ENCODE peak calls at places on chromosomes 5 and 9, in seven cellular contexts. S, B, V, T, X, A and W are unnamed samples.

GRCh38 chr5:175718401-175719108 is 60.7 kb downstream of the HRH2 start:
- DNase-seq in S (no peak), B (peak; percentile 6), V (no peak), T (peak; percentile 42), X (peak; percentile 57), A (peak; percentile 53), W (no peak)

GRCh38 chr9:130106860-130107848 is 53.4 kb downstream of the GPR107 start:
- DNase-seq in S (peak; percentile 66), B (peak; percentile 92), V (peak; percentile 88), T (peak; percentile 83), X (peak; percentile 67), A (peak; percentile 79), W (peak; percentile 79)

GRCh38 chr5:147805030-147805454 is 22.5 kb upstream of the JAKMIP2 start:
- DNase-seq in S (no peak), B (no peak), V (peak; percentile 46), T (no peak), X (no peak), A (no peak), W (no peak)

GRCh38 chr5:113487411-113487778 is 858 bp downstream of the MCC start:
- DNase-seq in S (peak; percentile 36), B (peak; percentile 23), V (no peak), T (peak; percentile 46), X (peak; percentile 38), A (peak; percentile 23), W (no peak)

GRCh38 chr9:77848897-77849296 is 182.7 kb downstream of the GNAQ start:
- DNase-seq in S (peak; percentile 80), B (peak; percentile 88), V (peak; percentile 77), T (no peak), X (peak; percentile 24), A (no peak), W (peak; percentile 80)

GRCh38 chr9:132207839-132208615 is 46.2 kb downstream of the NTNG2 start:
- DNase-seq in S (no peak), B (no peak), V (no peak), T (no peak), X (no peak), A (no peak), W (no peak)

GRCh38 chr9:134622896-134623407 is 18.7 kb upstream of the COL5A1 start:
- DNase-seq in S (no peak), B (no peak), V (no peak), T (no peak), X (no peak), A (no peak), W (no peak)

GRCh38 chr9:93994132-93994531 is 39.0 kb upstream of the BARX1 start:
- DNase-seq in S (no peak), B (no peak), V (no peak), T (no peak), X (no peak), A (no peak), W (no peak)

GRCh38 chr5:5191906-5192305 is 51.8 kb downstream of the ADAMTS16 start:
- DNase-seq in S (no peak), B (no peak), V (no peak), T (no peak), X (no peak), A (no peak), W (no peak)

GRCh38 chr5:8685704-8686103 is 816.8 kb downstream of the MTRR start:
- DNase-seq in S (no peak), B (peak; percentile 4), V (no peak), T (no peak), X (peak; percentile 45), A (no peak), W (no peak)

GRCh38 chr5:81505672-81506071 is 111.7 kb upstream of the ACOT12 start:
- DNase-seq in S (peak; percentile 16), B (peak; percentile 40), V (no peak), T (no peak), X (no peak), A (no peak), W (no peak)

GRCh38 chr9:26955222-26955903 is 849 bp upstream of the IFT74 start:
- DNase-seq in S (no peak), B (peak; percentile 7), V (no peak), T (no peak), X (no peak), A (no peak), W (no peak)

GRCh38 chr5:89213584-89213983 is 330.6 kb upstream of the MEF2C start:
- DNase-seq in S (no peak), B (peak; percentile 90), V (no peak), T (no peak), X (no peak), A (no peak), W (no peak)

GRCh38 chr5:79200573-79201183 is 35.3 kb upstream of the JMY start:
- DNase-seq in S (no peak), B (peak; percentile 35), V (no peak), T (no peak), X (peak; percentile 52), A (no peak), W (peak; percentile 15)

GRCh38 chr5:68994645-68995044 is 99.2 kb upstream of the SLC30A5 start:
- DNase-seq in S (no peak), B (no peak), V (no peak), T (no peak), X (no peak), A (no peak), W (no peak)

GRCh38 chr9:107020040-107020530 is 157.1 kb downstream of the ZNF462 start:
- DNase-seq in S (no peak), B (peak; percentile 93), V (no peak), T (no peak), X (peak; percentile 76), A (no peak), W (peak; percentile 91)

GRCh38 chr5:126358525-126358924 is 64.7 kb upstream of the GRAMD2B start:
- DNase-seq in S (no peak), B (no peak), V (no peak), T (no peak), X (no peak), A (no peak), W (peak; percentile 39)

GRCh38 chr9:137370865-137371520 is 52.0 kb downstream of the EXD3 start:
- DNase-seq in S (no peak), B (no peak), V (peak; percentile 40), T (no peak), X (no peak), A (no peak), W (no peak)

GRCh38 chr5:160287378-160288051 is 24.8 kb downstream of the CCNJL start:
- DNase-seq in S (peak; percentile 80), B (peak; percentile 35), V (peak; percentile 63), T (no peak), X (no peak), A (peak; percentile 31), W (peak; percentile 4)

GRCh38 chr9:38052147-38052546 is 16.9 kb downstream of the SHB start:
- DNase-seq in S (no peak), B (no peak), V (no peak), T (no peak), X (no peak), A (no peak), W (no peak)

GRCh38 chr9:88280816-88281382 is 107.3 kb upstream of the SPIN1 start:
- DNase-seq in S (no peak), B (peak; percentile 19), V (no peak), T (no peak), X (no peak), A (no peak), W (no peak)

GRCh38 chr5:133113331-133114061 is 61.7 kb downstream of the HSPA4 start:
- DNase-seq in S (no peak), B (peak; percentile 44), V (no peak), T (no peak), X (no peak), A (no peak), W (peak; percentile 41)

GRCh38 chr5:27191786-27192505 is 153.6 kb upstream of the CDH9 start:
- DNase-seq in S (no peak), B (no peak), V (no peak), T (no peak), X (peak; percentile 30), A (no peak), W (no peak)
- TF ChIP-seq CTCF in S (no peak), B (no peak), V (no peak), T (no peak), X (no peak), A (no peak), W (no peak)

DNA sequence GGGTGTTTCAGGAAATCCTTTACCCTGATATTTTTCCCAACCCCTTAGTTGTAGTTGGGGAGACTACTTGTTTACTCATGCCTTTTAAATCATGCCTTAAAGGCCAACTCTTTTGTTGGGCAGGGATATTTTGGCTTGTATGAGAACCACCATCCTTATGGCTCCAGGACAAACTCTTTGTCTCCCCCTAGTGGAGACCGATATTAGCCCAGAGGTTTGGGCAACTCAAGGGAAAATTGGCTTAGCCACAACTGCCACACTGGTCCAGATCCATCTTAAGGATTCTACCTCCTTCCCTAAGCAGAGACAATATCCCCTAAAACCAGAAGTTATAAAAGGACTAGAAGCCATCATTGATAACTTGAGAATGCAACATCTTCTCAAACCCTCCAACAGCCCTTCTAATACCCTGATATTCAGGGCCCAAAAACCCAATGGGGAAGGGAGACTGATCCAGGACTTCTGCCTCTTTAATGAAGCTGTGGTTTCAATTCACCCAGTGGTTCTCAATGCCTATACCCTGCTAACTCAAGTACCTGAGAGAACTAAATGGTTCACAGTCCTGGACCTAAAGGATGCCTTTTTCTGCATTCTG is 100.9 kb upstream of the HCN1 start:
- DNase-seq in S (no peak), B (no peak), V (no peak), T (no peak), X (peak; percentile 9), A (no peak), W (no peak)
- TF ChIP-seq CTCF in S (no peak), B (no peak), V (no peak), T (peak; percentile 62), X (peak; percentile 62), A (peak; percentile 25), W (peak; percentile 57)

DNA sequence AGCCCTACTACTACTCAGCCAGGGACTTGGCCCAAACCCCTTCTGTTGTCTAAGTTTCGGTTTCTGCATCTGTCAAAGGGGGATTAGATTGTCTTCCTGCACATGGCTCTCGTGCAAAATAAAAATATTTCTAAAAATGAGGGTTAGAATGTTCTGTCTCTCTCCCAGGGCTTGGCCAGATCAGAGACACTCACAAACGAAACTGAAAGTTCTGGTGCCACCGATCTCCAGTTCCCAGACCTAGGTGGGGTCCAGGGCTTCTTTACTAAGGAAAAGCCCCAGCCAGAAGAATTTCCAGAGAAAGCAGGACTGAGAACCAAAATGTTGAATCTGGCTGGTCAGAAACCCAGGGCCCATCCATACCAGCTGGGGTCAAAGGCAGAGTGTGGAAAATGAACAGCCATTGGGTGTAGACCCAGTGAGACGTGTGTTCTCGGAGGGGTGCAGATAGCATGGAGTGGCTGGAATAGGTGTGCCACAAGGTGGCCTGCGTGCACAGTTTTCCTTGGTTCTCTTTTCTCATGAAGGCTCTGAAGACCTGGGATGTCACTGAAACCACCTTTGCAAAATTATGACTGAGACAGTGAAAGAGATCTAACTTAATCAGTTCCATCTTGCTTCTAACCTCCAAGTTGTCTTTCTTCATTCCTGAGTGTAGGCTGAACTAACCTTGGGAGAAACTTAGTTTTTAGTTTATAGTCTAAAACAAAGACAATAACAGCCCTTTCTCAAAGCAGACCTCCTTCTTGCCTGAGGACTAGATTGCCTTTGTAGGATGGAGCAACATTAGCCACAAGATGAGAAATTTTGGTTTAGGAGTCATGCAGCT is 2.2 kb upstream of the SLC23A1 start:
- DNase-seq in S (no peak), B (peak; percentile 54), V (no peak), T (no peak), X (no peak), A (no peak), W (no peak)
- TF ChIP-seq CTCF in S (no peak), B (peak; percentile 7), V (peak; percentile 41), T (no peak), X (peak; percentile 34), A (peak; percentile 31), W (no peak)

DNA sequence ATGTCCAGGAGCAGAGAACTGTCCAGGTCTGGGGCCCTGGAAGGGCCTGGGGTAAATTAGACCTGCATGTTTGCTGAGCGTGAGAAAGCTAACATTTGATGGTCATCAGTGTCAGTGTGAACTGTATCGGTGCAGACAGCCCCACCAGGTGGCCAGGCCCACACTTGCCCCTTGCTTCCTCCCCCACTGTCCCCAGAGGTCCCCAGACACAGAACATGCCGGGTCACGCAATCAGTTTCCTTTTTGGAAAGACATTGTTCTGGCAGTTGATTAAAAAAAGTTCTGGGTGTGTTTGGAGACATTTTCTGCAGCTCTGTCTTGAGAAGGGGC is 1.5 kb downstream of the NKD2 start:
- DNase-seq in S (no peak), B (no peak), V (no peak), T (no peak), X (peak; percentile 13), A (peak; percentile 15), W (no peak)
- TF ChIP-seq CTCF in S (no peak), B (peak; percentile 17), V (no peak), T (no peak), X (peak; percentile 39), A (no peak), W (no peak)